ENCODE peak calls at places on chromosomes 7 and 10, in four cellular contexts. O, Y, W and J are unnamed samples.

GRCh38 chr10:124372906-124373305 is 45.8 kb downstream of the OAT start:
- DNase-seq in O (no peak), Y (no peak), W (no peak), J (no peak)

GRCh38 chr7:19020711-19021110 is 96.7 kb downstream of the TWIST1 start:
- DNase-seq in Y (no peak), O (no peak), W (no peak), J (no peak)

GRCh38 chr10:63313066-63313465 is 152.7 kb downstream of the JMJD1C start:
- DNase-seq in W (no peak), Y (no peak), O (no peak), J (no peak)

GRCh38 chr7:25031432-25031831 is 51.5 kb upstream of the OSBPL3 start:
- DNase-seq in O (no peak), Y (no peak), W (peak; percentile 42), J (no peak)

GRCh38 chr7:133240302-133240701 is 12.6 kb upstream of the EXOC4 start:
- DNase-seq in O (no peak), Y (no peak), W (no peak), J (no peak)

GRCh38 chr10:92691591-92692084 is 1.9 kb downstream of the HHEX start:
- DNase-seq in W (no peak), O (no peak), Y (no peak), J (no peak)

GRCh38 chr7:100437150-100438100 is 1.1 kb upstream of the PPP1R35 start:
- DNase-seq in W (no peak), Y (no peak), O (peak; percentile 33), J (no peak)

GRCh38 chr7:22184549-22185199 is 172.3 kb downstream of the RAPGEF5 start:
- DNase-seq in O (no peak), Y (no peak), W (no peak), J (no peak)

GRCh38 chr7:157666530-157667040 is 329.8 kb downstream of the DNAJB6 start:
- DNase-seq in Y (no peak), W (no peak), O (no peak), J (no peak)

GRCh38 chr10:102230861-102231356 is 4.8 kb downstream of the ELOVL3 start:
- DNase-seq in Y (peak; percentile 31), W (no peak), O (no peak), J (no peak)

GRCh38 chr7:101814081-101814995 is 3.1 kb upstream of the CUX1 start:
- DNase-seq in W (peak; percentile 36), Y (no peak), O (no peak), J (peak; percentile 34)

GRCh38 chr10:99328579-99329237 is 448 bp upstream of the CNNM1 start:
- DNase-seq in Y (no peak), O (no peak), W (no peak), J (no peak)

GRCh38 chr10:46547881-46548780 is 8.3 kb downstream of the GPRIN2 start:
- DNase-seq in Y (no peak), W (no peak), O (peak; percentile 35), J (peak; percentile 4)

GRCh38 chr7:129569811-129570215 is 41.7 kb upstream of the NRF1 start:
- DNase-seq in O (no peak), W (peak; percentile 89), Y (peak; percentile 63), J (no peak)

GRCh38 chr10:123149162-123149567 is 1.2 kb downstream of the HMX2 start:
- DNase-seq in W (no peak), O (no peak), Y (no peak), J (no peak)

GRCh38 chr7:7969306-7970112 is 913 bp downstream of the GLCCI1 start:
- DNase-seq in Y (no peak), O (peak; percentile 36), W (no peak), J (peak; percentile 23)

GRCh38 chr7:95871078-95871848 is 98.9 kb downstream of the DYNC1I1 start:
- DNase-seq in O (no peak), Y (peak; percentile 29), W (peak; percentile 43), J (peak; percentile 16)

GRCh38 chr10:11178606-11179221 is 161.0 kb downstream of the CELF2 start:
- DNase-seq in Y (no peak), O (peak; percentile 48), W (no peak), J (no peak)

GRCh38 chr10:71314028-71314693 is 4.9 kb upstream of the SLC29A3 start:
- DNase-seq in Y (peak; percentile 21), O (no peak), W (no peak), J (peak; percentile 35)

GRCh38 chr10:114600067-114600466 is 58.0 kb downstream of the ABLIM1 start:
- DNase-seq in W (no peak), Y (no peak), O (no peak), J (no peak)

GRCh38 chr10:67815571-67816059 is 22.4 kb downstream of the DNAJC12 start:
- DNase-seq in O (no peak), W (no peak), Y (no peak), J (peak; percentile 36)

GRCh38 chr7:4683884-4684565 is 1.9 kb downstream of the FOXK1 start:
- DNase-seq in O (no peak), Y (no peak), W (peak; percentile 41), J (peak; percentile 30)

GRCh38 chr10:60666221-60666620 is 112.1 kb upstream of the CDK1 start:
- DNase-seq in O (no peak), W (no peak), Y (no peak), J (no peak)

GRCh38 chr7:610141-610530 is 90.5 kb upstream of the PDGFA start:
- DNase-seq in O (no peak), Y (no peak), W (no peak), J (no peak)

GRCh38 chr10:102642553-102643345 is 1.5 kb upstream of the TRIM8 start:
- DNase-seq in W (peak; percentile 50), Y (peak; percentile 29), O (peak; percentile 50), J (peak; percentile 75)

GRCh38 chr7:104960741-104961479 is 53.1 kb upstream of the KMT2E start:
- DNase-seq in O (no peak), Y (no peak), W (no peak), J (peak; percentile 66)

GRCh38 chr7:23020742-23021401 is 6.9 kb upstream of the HYCC1 start:
- DNase-seq in W (no peak), Y (peak; percentile 27), O (no peak), J (no peak)

GRCh38 chr7:148799893-148800545 is 84.1 kb downstream of the EZH2 start:
- DNase-seq in Y (no peak), O (no peak), W (no peak), J (no peak)

GRCh38 chr10:112213836-112214235 is 30.3 kb upstream of the GPAM start:
- DNase-seq in O (no peak), Y (no peak), W (no peak), J (no peak)

DNA sequence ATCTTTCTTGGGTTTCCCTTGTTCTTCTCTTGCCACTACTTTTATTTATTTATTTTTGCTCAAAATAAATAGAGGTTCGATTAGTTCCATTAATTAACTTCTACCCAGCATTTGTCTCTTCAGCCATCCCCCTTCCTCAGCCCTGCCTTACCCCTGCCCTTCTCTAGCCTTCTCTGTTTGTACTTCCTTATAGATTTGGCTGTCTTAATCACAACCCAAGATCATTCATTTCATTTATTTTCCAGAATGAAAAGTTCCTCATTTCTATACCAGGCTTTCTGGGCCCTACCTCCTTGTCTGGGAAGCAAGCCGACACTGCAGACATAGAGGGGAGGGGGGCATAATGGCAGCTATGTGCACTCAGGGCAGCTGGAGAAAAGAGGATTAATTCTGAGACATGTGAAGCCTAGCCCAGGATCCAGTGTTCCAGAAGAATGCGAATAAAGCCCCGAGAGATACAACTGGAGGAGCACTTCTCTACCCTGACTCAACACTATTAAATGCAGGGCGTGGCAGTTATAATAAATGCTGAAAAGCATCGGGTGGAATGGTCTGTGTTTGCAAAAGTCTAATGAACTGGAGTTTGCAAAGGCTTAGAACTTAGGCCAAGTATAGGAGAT is 6.4 kb upstream of the PDCD4 start:
- DNase-seq in Y (no peak), W (no peak), O (no peak), J (peak; percentile 63)
- H3K4me3 ChIP-seq in Y (peak overlapping the region; percentile 16), W (no peak overlapping the region), O (no peak overlapping the region), J (no peak overlapping the region)

DNA sequence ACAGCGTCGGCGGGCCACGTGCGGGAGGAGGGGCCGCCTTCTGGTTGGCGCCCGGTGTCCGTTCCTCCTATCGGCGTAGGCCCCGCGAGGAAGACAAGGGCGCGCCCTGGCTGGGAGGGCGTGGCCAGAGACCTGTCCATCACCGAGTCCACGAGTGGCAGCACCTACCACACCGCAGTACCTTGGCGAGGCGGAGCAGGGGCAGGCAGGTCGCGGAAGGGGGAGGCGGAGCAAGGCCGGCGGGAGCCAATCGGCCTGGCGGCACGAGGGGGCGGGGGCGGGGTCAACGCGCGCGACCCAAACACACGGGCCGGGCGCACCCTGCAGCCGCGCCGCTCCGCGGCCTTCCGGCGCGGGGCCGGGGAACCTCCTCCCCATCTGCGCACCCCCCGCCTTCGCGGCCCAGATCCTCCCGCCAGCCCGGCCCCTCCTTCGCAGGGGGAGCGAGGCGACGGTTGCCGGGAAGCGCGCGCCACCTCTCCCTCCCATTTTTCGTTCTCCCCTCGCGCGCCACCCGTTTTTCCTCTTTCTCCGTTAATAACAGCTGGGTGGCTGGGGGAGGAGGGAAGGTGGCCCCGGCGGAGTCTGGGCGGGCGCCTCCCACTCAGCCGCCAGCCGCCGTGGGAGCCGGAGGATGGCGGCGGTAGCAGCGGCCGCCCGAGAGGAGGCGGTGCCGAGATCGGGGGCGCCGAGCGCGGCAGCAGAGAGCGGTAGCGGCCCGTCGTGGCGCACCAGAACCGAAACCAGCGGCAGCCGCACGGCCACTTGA is at the start of gene ZNRF2:
- DNase-seq in O (peak; percentile 94), Y (peak; percentile 97), W (peak; percentile 98), J (peak; percentile 99)
- H3K27me3 ChIP-seq in O (no peaks in the 10 kb centered on the region), Y (no peaks in the 10 kb centered on the region), W (no peaks in the 10 kb centered on the region), J (no peaks in the 10 kb centered on the region)

DNA sequence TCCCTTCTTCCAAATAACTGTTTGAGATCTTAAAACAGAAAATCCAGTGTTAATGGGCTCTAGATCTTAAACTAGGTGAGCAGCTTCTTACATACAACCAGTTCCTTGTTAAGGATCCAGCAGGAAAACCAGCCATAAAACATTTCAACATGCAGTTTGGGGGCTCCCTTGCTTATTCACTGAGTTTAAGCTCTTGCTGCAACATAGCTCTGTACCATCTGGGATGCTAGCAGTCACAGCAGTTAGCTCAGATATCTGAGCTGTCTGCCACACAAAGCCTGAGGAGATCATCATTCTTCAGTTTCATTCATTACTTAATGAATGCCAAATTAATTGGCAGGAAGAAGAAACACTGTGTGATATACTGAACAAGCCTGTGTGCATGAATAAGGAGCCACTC is 62.9 kb downstream of the PODXL start:
- DNase-seq in Y (no peak), O (no peak), W (no peak), J (no peak)
- TF ChIP-seq CTCF in Y (no peak), O (no peak), W (no peak), J (no peak)

GRCh38 chr7:44796504-44797328 is at the start of gene PPIA:
- DNase-seq in W (peak; percentile 95), O (peak; percentile 98), Y (peak; percentile 97), J (peak; percentile 98)
- H3K4me3 ChIP-seq in W (peak within 1 kb of the TSS; percentile 80), O (peak within 1 kb of the TSS; percentile 97), Y (peak within 1 kb of the TSS; percentile 96), J (peak within 1 kb of the TSS; percentile 91)

GRCh38 chr7:31253486-31253885 is 87.0 kb downstream of the NEUROD6 start:
- DNase-seq in W (no peak), Y (no peak), O (no peak), J (no peak)

GRCh38 chr7:31251441-31251840 is 89.1 kb downstream of the NEUROD6 start:
- DNase-seq in W (no peak), O (no peak), Y (no peak), J (no peak)

DNA sequence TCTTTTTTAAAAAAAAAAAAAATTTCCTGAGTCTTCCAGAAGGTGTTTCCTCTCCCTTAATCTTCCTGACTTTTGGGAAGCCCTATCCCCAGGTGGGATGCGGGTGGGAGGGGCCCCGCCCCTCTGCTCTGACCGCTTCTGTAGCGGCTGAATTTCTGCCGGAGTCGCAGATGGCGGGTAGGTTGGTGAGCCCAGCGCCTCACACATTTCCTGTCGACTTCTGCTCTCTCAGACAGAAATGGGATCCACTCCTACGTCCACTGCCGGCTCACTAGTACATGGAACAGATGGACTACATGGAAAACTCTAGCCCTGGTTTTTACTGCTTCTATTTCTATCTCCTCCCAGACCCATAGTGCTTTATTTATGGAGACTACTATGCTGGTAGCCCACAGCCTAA is 90.9 kb downstream of the NEUROD6 start:
- DNase-seq in W (no peak), Y (no peak), O (peak; percentile 60), J (no peak)
- H3K27me3 ChIP-seq in W (no peaks in the 10 kb centered on the region), Y (peaks cover 61% of the 10 kb centered on the region), O (no peaks in the 10 kb centered on the region), J (no peaks in the 10 kb centered on the region)